ENCODE peak calls at places on chromosome 20, in eight cellular contexts. One of them, this sample, is unnamed.

GRCh38 chr20:57547250-57547649 is 13.7 kb upstream of the PCK1 start:
- DNase-seq in pons: no peak
- DNase-seq in activated T-helper 1 cell treated with anti-CD3 and anti-CD28 coated beads, Interleukin-2, amount 50 U/mL, for 16 hours: no peak
- DNase-seq in choroid plexus epithelial cell: peak; percentile 34
- DNase-seq in AG08396: no peak
- DNase-seq in AG10803: no peak
- DNase-seq in activated naive CD8-positive, alpha-beta T cell treated with anti-CD3 and anti-CD28 coated beads, Interleukin-2, amount 50 U/mL, for 24 hours: no peak
- DNase-seq in AG04450: no peak
- DNase-seq in this sample: no peak

GRCh38 chr20:11569163-11569562 is 348.5 kb upstream of the BTBD3 start:
- DNase-seq in pons: no peak
- DNase-seq in activated T-helper 1 cell treated with anti-CD3 and anti-CD28 coated beads, Interleukin-2, amount 50 U/mL, for 16 hours: no peak
- DNase-seq in choroid plexus epithelial cell: no peak
- DNase-seq in AG08396: no peak
- DNase-seq in AG10803: no peak
- DNase-seq in activated naive CD8-positive, alpha-beta T cell treated with anti-CD3 and anti-CD28 coated beads, Interleukin-2, amount 50 U/mL, for 24 hours: no peak
- DNase-seq in AG04450: no peak
- DNase-seq in this sample: no peak

GRCh38 chr20:3847419-3847940 is 846 bp downstream of the MAVS start:
- DNase-seq in pons: no peak
- DNase-seq in activated T-helper 1 cell treated with anti-CD3 and anti-CD28 coated beads, Interleukin-2, amount 50 U/mL, for 16 hours: no peak
- DNase-seq in choroid plexus epithelial cell: peak; percentile 13
- DNase-seq in AG08396: no peak
- DNase-seq in AG10803: no peak
- DNase-seq in activated naive CD8-positive, alpha-beta T cell treated with anti-CD3 and anti-CD28 coated beads, Interleukin-2, amount 50 U/mL, for 24 hours: no peak
- DNase-seq in AG04450: no peak
- DNase-seq in this sample: no peak

GRCh38 chr20:24955045-24955444 is 6.0 kb downstream of the CST7 start:
- DNase-seq in pons: no peak
- DNase-seq in activated T-helper 1 cell treated with anti-CD3 and anti-CD28 coated beads, Interleukin-2, amount 50 U/mL, for 16 hours: no peak
- DNase-seq in choroid plexus epithelial cell: no peak
- DNase-seq in AG08396: no peak
- DNase-seq in AG10803: no peak
- DNase-seq in activated naive CD8-positive, alpha-beta T cell treated with anti-CD3 and anti-CD28 coated beads, Interleukin-2, amount 50 U/mL, for 24 hours: no peak
- DNase-seq in AG04450: no peak
- DNase-seq in this sample: no peak

GRCh38 chr20:56343861-56344381 is 14.9 kb upstream of the FAM210B start:
- DNase-seq in pons: peak; percentile 16
- DNase-seq in activated T-helper 1 cell treated with anti-CD3 and anti-CD28 coated beads, Interleukin-2, amount 50 U/mL, for 16 hours: no peak
- DNase-seq in choroid plexus epithelial cell: peak; percentile 67
- DNase-seq in AG08396: peak; percentile 79
- DNase-seq in AG10803: peak; percentile 43
- DNase-seq in activated naive CD8-positive, alpha-beta T cell treated with anti-CD3 and anti-CD28 coated beads, Interleukin-2, amount 50 U/mL, for 24 hours: peak; percentile 63
- DNase-seq in AG04450: no peak
- DNase-seq in this sample: peak; percentile 66

GRCh38 chr20:45448250-45448649 is 21.3 kb upstream of the WFDC2 start:
- DNase-seq in pons: no peak
- DNase-seq in activated T-helper 1 cell treated with anti-CD3 and anti-CD28 coated beads, Interleukin-2, amount 50 U/mL, for 16 hours: no peak
- DNase-seq in choroid plexus epithelial cell: no peak
- DNase-seq in AG08396: no peak
- DNase-seq in AG10803: no peak
- DNase-seq in activated naive CD8-positive, alpha-beta T cell treated with anti-CD3 and anti-CD28 coated beads, Interleukin-2, amount 50 U/mL, for 24 hours: no peak
- DNase-seq in AG04450: no peak
- DNase-seq in this sample: no peak

GRCh38 chr20:20719411-20719810 is 7.0 kb upstream of the RALGAPA2 start:
- DNase-seq in pons: no peak
- DNase-seq in activated T-helper 1 cell treated with anti-CD3 and anti-CD28 coated beads, Interleukin-2, amount 50 U/mL, for 16 hours: no peak
- DNase-seq in choroid plexus epithelial cell: no peak
- DNase-seq in AG08396: no peak
- DNase-seq in AG10803: no peak
- DNase-seq in activated naive CD8-positive, alpha-beta T cell treated with anti-CD3 and anti-CD28 coated beads, Interleukin-2, amount 50 U/mL, for 24 hours: no peak
- DNase-seq in AG04450: no peak
- DNase-seq in this sample: no peak

GRCh38 chr20:32418376-32418775 is 60.2 kb downstream of the ASXL1 start:
- DNase-seq in pons: no peak
- DNase-seq in activated T-helper 1 cell treated with anti-CD3 and anti-CD28 coated beads, Interleukin-2, amount 50 U/mL, for 16 hours: no peak
- DNase-seq in choroid plexus epithelial cell: no peak
- DNase-seq in AG08396: no peak
- DNase-seq in AG10803: peak; percentile 4
- DNase-seq in activated naive CD8-positive, alpha-beta T cell treated with anti-CD3 and anti-CD28 coated beads, Interleukin-2, amount 50 U/mL, for 24 hours: no peak
- DNase-seq in AG04450: no peak
- DNase-seq in this sample: no peak

GRCh38 chr20:22861990-22862389 is 173.1 kb upstream of the SSTR4 start:
- DNase-seq in pons: no peak
- DNase-seq in activated T-helper 1 cell treated with anti-CD3 and anti-CD28 coated beads, Interleukin-2, amount 50 U/mL, for 16 hours: no peak
- DNase-seq in choroid plexus epithelial cell: no peak
- DNase-seq in AG08396: no peak
- DNase-seq in AG10803: no peak
- DNase-seq in activated naive CD8-positive, alpha-beta T cell treated with anti-CD3 and anti-CD28 coated beads, Interleukin-2, amount 50 U/mL, for 24 hours: no peak
- DNase-seq in AG04450: no peak
- DNase-seq in this sample: no peak

GRCh38 chr20:3420211-3420707 is 12.8 kb upstream of the DNAAF9 start:
- DNase-seq in pons: peak; percentile 38
- DNase-seq in activated T-helper 1 cell treated with anti-CD3 and anti-CD28 coated beads, Interleukin-2, amount 50 U/mL, for 16 hours: no peak
- DNase-seq in choroid plexus epithelial cell: peak; percentile 82
- DNase-seq in AG08396: no peak
- DNase-seq in AG10803: peak; percentile 87
- DNase-seq in activated naive CD8-positive, alpha-beta T cell treated with anti-CD3 and anti-CD28 coated beads, Interleukin-2, amount 50 U/mL, for 24 hours: peak; percentile 34
- DNase-seq in AG04450: no peak
- DNase-seq in this sample: peak; percentile 39

GRCh38 chr20:43752561-43753301 is 25.9 kb upstream of the GTSF1L start:
- DNase-seq in pons: peak; percentile 19
- DNase-seq in activated T-helper 1 cell treated with anti-CD3 and anti-CD28 coated beads, Interleukin-2, amount 50 U/mL, for 16 hours: no peak
- DNase-seq in choroid plexus epithelial cell: peak; percentile 94
- DNase-seq in AG08396: peak; percentile 55
- DNase-seq in AG10803: peak; percentile 94
- DNase-seq in activated naive CD8-positive, alpha-beta T cell treated with anti-CD3 and anti-CD28 coated beads, Interleukin-2, amount 50 U/mL, for 24 hours: peak; percentile 67
- DNase-seq in AG04450: no peak
- DNase-seq in this sample: peak; percentile 85

GRCh38 chr20:46801003-46801702 is 91.7 kb downstream of the SLC2A10 start:
- DNase-seq in pons: no peak
- DNase-seq in activated T-helper 1 cell treated with anti-CD3 and anti-CD28 coated beads, Interleukin-2, amount 50 U/mL, for 16 hours: no peak
- DNase-seq in choroid plexus epithelial cell: no peak
- DNase-seq in AG08396: no peak
- DNase-seq in AG10803: no peak
- DNase-seq in activated naive CD8-positive, alpha-beta T cell treated with anti-CD3 and anti-CD28 coated beads, Interleukin-2, amount 50 U/mL, for 24 hours: no peak
- DNase-seq in AG04450: no peak
- DNase-seq in this sample: no peak

GRCh38 chr20:10761786-10762185 is 88.0 kb upstream of the JAG1 start:
- DNase-seq in pons: no peak
- DNase-seq in activated T-helper 1 cell treated with anti-CD3 and anti-CD28 coated beads, Interleukin-2, amount 50 U/mL, for 16 hours: no peak
- DNase-seq in choroid plexus epithelial cell: peak; percentile 94
- DNase-seq in AG08396: no peak
- DNase-seq in AG10803: no peak
- DNase-seq in activated naive CD8-positive, alpha-beta T cell treated with anti-CD3 and anti-CD28 coated beads, Interleukin-2, amount 50 U/mL, for 24 hours: no peak
- DNase-seq in AG04450: no peak
- DNase-seq in this sample: no peak

GRCh38 chr20:58712823-58713731 is 20.5 kb downstream of the NPEPL1 start:
- DNase-seq in pons: no peak
- DNase-seq in activated T-helper 1 cell treated with anti-CD3 and anti-CD28 coated beads, Interleukin-2, amount 50 U/mL, for 16 hours: no peak
- DNase-seq in choroid plexus epithelial cell: no peak
- DNase-seq in AG08396: peak; percentile 6
- DNase-seq in AG10803: no peak
- DNase-seq in activated naive CD8-positive, alpha-beta T cell treated with anti-CD3 and anti-CD28 coated beads, Interleukin-2, amount 50 U/mL, for 24 hours: no peak
- DNase-seq in AG04450: no peak
- DNase-seq in this sample: no peak

GRCh38 chr20:32230707-32231106 is 23.0 kb downstream of the POFUT1 start:
- DNase-seq in pons: no peak
- DNase-seq in activated T-helper 1 cell treated with anti-CD3 and anti-CD28 coated beads, Interleukin-2, amount 50 U/mL, for 16 hours: no peak
- DNase-seq in choroid plexus epithelial cell: no peak
- DNase-seq in AG08396: no peak
- DNase-seq in AG10803: no peak
- DNase-seq in activated naive CD8-positive, alpha-beta T cell treated with anti-CD3 and anti-CD28 coated beads, Interleukin-2, amount 50 U/mL, for 24 hours: no peak
- DNase-seq in AG04450: no peak
- DNase-seq in this sample: no peak

GRCh38 chr20:6632187-6632586 is 135.3 kb upstream of the BMP2 start:
- DNase-seq in pons: no peak
- DNase-seq in activated T-helper 1 cell treated with anti-CD3 and anti-CD28 coated beads, Interleukin-2, amount 50 U/mL, for 16 hours: no peak
- DNase-seq in choroid plexus epithelial cell: peak; percentile 41
- DNase-seq in AG08396: no peak
- DNase-seq in AG10803: peak; percentile 37
- DNase-seq in activated naive CD8-positive, alpha-beta T cell treated with anti-CD3 and anti-CD28 coated beads, Interleukin-2, amount 50 U/mL, for 24 hours: no peak
- DNase-seq in AG04450: no peak
- DNase-seq in this sample: peak; percentile 37

GRCh38 chr20:6595704-6596103 is 171.8 kb upstream of the BMP2 start:
- DNase-seq in pons: no peak
- DNase-seq in activated T-helper 1 cell treated with anti-CD3 and anti-CD28 coated beads, Interleukin-2, amount 50 U/mL, for 16 hours: no peak
- DNase-seq in choroid plexus epithelial cell: peak; percentile 60
- DNase-seq in AG08396: peak; percentile 35
- DNase-seq in AG10803: peak; percentile 13
- DNase-seq in activated naive CD8-positive, alpha-beta T cell treated with anti-CD3 and anti-CD28 coated beads, Interleukin-2, amount 50 U/mL, for 24 hours: no peak
- DNase-seq in AG04450: no peak
- DNase-seq in this sample: peak; percentile 32

GRCh38 chr20:4453369-4453768 is 268.3 kb upstream of the PRND start:
- DNase-seq in pons: no peak
- DNase-seq in activated T-helper 1 cell treated with anti-CD3 and anti-CD28 coated beads, Interleukin-2, amount 50 U/mL, for 16 hours: no peak
- DNase-seq in choroid plexus epithelial cell: peak; percentile 28
- DNase-seq in AG08396: no peak
- DNase-seq in AG10803: peak; percentile 13
- DNase-seq in activated naive CD8-positive, alpha-beta T cell treated with anti-CD3 and anti-CD28 coated beads, Interleukin-2, amount 50 U/mL, for 24 hours: no peak
- DNase-seq in AG04450: no peak
- DNase-seq in this sample: no peak

GRCh38 chr20:62485062-62485700 is 9.4 kb upstream of the GATA5 start:
- DNase-seq in pons: no peak
- DNase-seq in activated T-helper 1 cell treated with anti-CD3 and anti-CD28 coated beads, Interleukin-2, amount 50 U/mL, for 16 hours: no peak
- DNase-seq in choroid plexus epithelial cell: peak; percentile 48
- DNase-seq in AG08396: no peak
- DNase-seq in AG10803: peak; percentile 8
- DNase-seq in activated naive CD8-positive, alpha-beta T cell treated with anti-CD3 and anti-CD28 coated beads, Interleukin-2, amount 50 U/mL, for 24 hours: no peak
- DNase-seq in AG04450: no peak
- DNase-seq in this sample: no peak

GRCh38 chr20:17298169-17298568 is 71.3 kb downstream of the PCSK2 start:
- DNase-seq in pons: no peak
- DNase-seq in activated T-helper 1 cell treated with anti-CD3 and anti-CD28 coated beads, Interleukin-2, amount 50 U/mL, for 16 hours: no peak
- DNase-seq in choroid plexus epithelial cell: no peak
- DNase-seq in AG08396: no peak
- DNase-seq in AG10803: no peak
- DNase-seq in activated naive CD8-positive, alpha-beta T cell treated with anti-CD3 and anti-CD28 coated beads, Interleukin-2, amount 50 U/mL, for 24 hours: no peak
- DNase-seq in AG04450: no peak
- DNase-seq in this sample: no peak

GRCh38 chr20:47815866-47816265 is 30.6 kb upstream of the SULF2 start:
- DNase-seq in pons: no peak
- DNase-seq in activated T-helper 1 cell treated with anti-CD3 and anti-CD28 coated beads, Interleukin-2, amount 50 U/mL, for 16 hours: no peak
- DNase-seq in choroid plexus epithelial cell: no peak
- DNase-seq in AG08396: no peak
- DNase-seq in AG10803: no peak
- DNase-seq in activated naive CD8-positive, alpha-beta T cell treated with anti-CD3 and anti-CD28 coated beads, Interleukin-2, amount 50 U/mL, for 24 hours: no peak
- DNase-seq in AG04450: no peak
- DNase-seq in this sample: no peak

GRCh38 chr20:36017034-36017951 is 48.9 kb downstream of the CNBD2 start:
- DNase-seq in pons: no peak
- DNase-seq in activated T-helper 1 cell treated with anti-CD3 and anti-CD28 coated beads, Interleukin-2, amount 50 U/mL, for 16 hours: no peak
- DNase-seq in choroid plexus epithelial cell: peak; percentile 85
- DNase-seq in AG08396: peak; percentile 65
- DNase-seq in AG10803: peak; percentile 91
- DNase-seq in activated naive CD8-positive, alpha-beta T cell treated with anti-CD3 and anti-CD28 coated beads, Interleukin-2, amount 50 U/mL, for 24 hours: no peak
- DNase-seq in AG04450: peak; percentile 27
- DNase-seq in this sample: peak; percentile 85

GRCh38 chr20:52037370-52037769 is 154.2 kb downstream of the ZFP64 start:
- DNase-seq in pons: no peak
- DNase-seq in activated T-helper 1 cell treated with anti-CD3 and anti-CD28 coated beads, Interleukin-2, amount 50 U/mL, for 16 hours: no peak
- DNase-seq in choroid plexus epithelial cell: no peak
- DNase-seq in AG08396: no peak
- DNase-seq in AG10803: no peak
- DNase-seq in activated naive CD8-positive, alpha-beta T cell treated with anti-CD3 and anti-CD28 coated beads, Interleukin-2, amount 50 U/mL, for 24 hours: no peak
- DNase-seq in AG04450: no peak
- DNase-seq in this sample: no peak